ENCODE peak calls at places on chromosomes 13 and 19, in four cellular contexts. J is EL; M is stimulated activated CD4-positive, alpha-beta T cell treated with anti-CD3 and anti-CD28 coated beads, Interleukin-4, amount 100 ng/mL, for 1 hour; T is LHCN-M2. W is an unnamed sample.

GRCh38 chr13:21060827-21061076 is 634 bp downstream of the LATS2 start:
- DNase-seq in J (no peak), M (no peak), T (no peak), W (no peak)

GRCh38 chr19:34269968-34270621 is 15.7 kb downstream of the GARRE1 start:
- DNase-seq in J (peak), M (peak), T (peak), W (peak)

GRCh38 chr19:28296506-28296905 is 916.4 kb downstream of the UQCRFS1 start:
- DNase-seq in J (peak), M (no peak), T (peak), W (no peak)

GRCh38 chr13:44266305-44266704 is 107.3 kb upstream of the SERP2 start:
- DNase-seq in J (no peak), M (no peak), T (no peak), W (no peak)

GRCh38 chr13:98534821-98535220 is 42.1 kb downstream of the STK24 start:
- DNase-seq in J (no peak), M (no peak), T (no peak), W (no peak)

GRCh38 chr19:45442927-45443461 is 19.3 kb upstream of the ERCC1 start:
- DNase-seq in J (peak), M (peak), T (peak), W (peak)

GRCh38 chr19:57583521-57584416 is at the start of gene ZIK1:
- DNase-seq in J (peak), M (peak), T (peak), W (peak)

GRCh38 chr13:25267715-25268114 is 19.6 kb downstream of the MTMR6 start:
- DNase-seq in J (peak), M (no peak), T (peak), W (no peak)

GRCh38 chr13:25963681-25964080 is 88.1 kb downstream of the SHISA2 start:
- DNase-seq in J (peak), M (no peak), T (peak), W (no peak)

GRCh38 chr19:39372047-39372802 is 18.7 kb downstream of the PAF1 start:
- DNase-seq in J (peak), M (no peak), T (peak), W (no peak)

GRCh38 chr13:85099245-85099644 is 700.0 kb downstream of the SLITRK6 start:
- DNase-seq in J (no peak), M (no peak), T (no peak), W (no peak)

GRCh38 chr13:72109863-72110262 is 242.9 kb upstream of the DACH1 start:
- DNase-seq in J (peak), M (no peak), T (peak), W (no peak)

GRCh38 chr19:24054044-24054935 is 32.7 kb upstream of the ZNF254 start:
- DNase-seq in J (peak), M (no peak), T (peak), W (no peak)

GRCh38 chr13:113140677-113141590 is 17.5 kb upstream of the PROZ start:
- DNase-seq in J (no peak), M (no peak), T (no peak), W (no peak)

GRCh38 chr19:38554676-38555141 is 63.0 kb downstream of the MAP4K1 start:
- DNase-seq in J (no peak), M (no peak), T (no peak), W (no peak)

GRCh38 chr13:93304868-93305613 is 78.4 kb downstream of the GPC6 start:
- DNase-seq in J (no peak), M (no peak), T (no peak), W (no peak)

GRCh38 chr19:7348587-7349230 is at the start of gene ARHGEF18:
- DNase-seq in J (no peak), M (peak), T (no peak), W (peak)

GRCh38 chr19:6020166-6020967 is 42.4 kb upstream of the RANBP3 start:
- DNase-seq in J (no peak), M (no peak), T (no peak), W (no peak)

GRCh38 chr19:45919678-45920077 is 5.1 kb upstream of the NANOS2 start:
- DNase-seq in J (no peak), M (no peak), T (no peak), W (no peak)

GRCh38 chr19:42253245-42254082 is 1.5 kb downstream of the ERF start:
- DNase-seq in J (peak), M (peak), T (peak), W (peak)

GRCh38 chr19:17445526-17446165 is 2.8 kb downstream of the TMEM221 start:
- DNase-seq in J (no peak), M (no peak), T (no peak), W (no peak)

GRCh38 chr13:41985788-41986508 is 25.0 kb upstream of the VWA8 start:
- DNase-seq in J (peak), M (no peak), T (peak), W (no peak)

GRCh38 chr19:30225615-30226463 is 146.3 kb upstream of the ZNF536 start:
- DNase-seq in J (no peak), M (no peak), T (no peak), W (no peak)

GRCh38 chr13:36188446-36188845 is 25.9 kb downstream of the SOHLH2 start:
- DNase-seq in J (no peak), M (no peak), T (no peak), W (no peak)

GRCh38 chr19:45474941-45475516 is 7.2 kb downstream of the FOSB start:
- DNase-seq in J (no peak), M (no peak), T (no peak), W (no peak)

GRCh38 chr13:24348797-24349515 is 39.6 kb downstream of the C1QTNF9 start:
- DNase-seq in J (no peak), M (no peak), T (no peak), W (no peak)

GRCh38 chr19:45058622-45059159 is 17.6 kb downstream of the ZNF296 start:
- DNase-seq in J (no peak), M (no peak), T (no peak), W (no peak)

GRCh38 chr19:3433805-3434540 is 46.4 kb downstream of the SMIM24 start:
- DNase-seq in J (no peak), M (no peak), T (no peak), W (no peak)

GRCh38 chr13:23383151-23383550 is 50.4 kb downstream of the SACS start:
- DNase-seq in J (no peak), M (no peak), T (no peak), W (no peak)

W was measured in B cell.